ENCODE peak calls at places on chromosome 2, in five cellular contexts. V is K562, L is gastrocnemius medialis, J is pancreas, F is fibroblast of lung. A is an unnamed sample. For H3K36me3, the result is how much of the 10 kb centered on the place peaks cover.

GRCh38 chr2:151297882-151298281 is 8.4 kb upstream of the NMI start:
- DNase-seq in V (no peak), L (no peak), J (no peak), F (no peak), A (no peak)

GRCh38 chr2:126661702-126662465 is 5.9 kb downstream of the GYPC start:
- DNase-seq in V (no peak), L (no peak), J (no peak), F (no peak), A (no peak)

GRCh38 chr2:102848366-102848839 is 86.6 kb downstream of the TMEM182 start:
- DNase-seq in V (peak), L (peak), J (peak), F (peak), A (peak)

GRCh38 chr2:28134857-28135256 is 244.3 kb downstream of the BABAM2 start:
- DNase-seq in V (no peak), L (no peak), J (no peak), F (no peak), A (no peak)

GRCh38 chr2:110816404-110817365 is 84.3 kb downstream of the ACOXL start:
- DNase-seq in V (no peak), L (peak), J (no peak), F (no peak), A (no peak)

GRCh38 chr2:36356990-36357505 is 1.5 kb downstream of the CRIM1 start:
- DNase-seq in V (no peak), L (no peak), J (no peak), F (no peak), A (no peak)

GRCh38 chr2:212994976-212995375 is 156.4 kb downstream of the IKZF2 start:
- DNase-seq in V (no peak), L (no peak), J (no peak), F (peak), A (no peak)

GRCh38 chr2:224357098-224357901 is 44.6 kb downstream of the FAM124B start:
- DNase-seq in V (peak), L (no peak), J (no peak), F (peak), A (peak)

GRCh38 chr2:140526575-140526974 is 1604.2 kb downstream of the LRP1B start:
- DNase-seq in V (no peak), L (no peak), J (no peak), F (no peak), A (no peak)

GRCh38 chr2:189129971-189130370 is 49.6 kb downstream of the COL5A2 start:
- DNase-seq in V (no peak), L (no peak), J (no peak), F (peak), A (no peak)

GRCh38 chr2:199932312-199932855 is 21.3 kb downstream of the C2orf69 start:
- DNase-seq in V (no peak), L (no peak), J (no peak), F (peak), A (no peak)

GRCh38 chr2:64402876-64403275 is 51.1 kb upstream of the LGALSL start:
- DNase-seq in V (no peak), L (no peak), J (no peak), F (peak), A (no peak)

GRCh38 chr2:217218269-217219140 is 358.6 kb upstream of the TNP1 start:
- DNase-seq in V (peak), L (no peak), J (no peak), F (peak), A (no peak)

GRCh38 chr2:43279317-43279840 is 53.0 kb upstream of the ZFP36L2 start:
- DNase-seq in V (no peak), L (no peak), J (no peak), F (no peak), A (no peak)
- TF ChIP-seq CTCF in V (peak), L (no peak), J (no peak), F (no peak), A (no peak)

GRCh38 chr2:215605214-215605613 is 169.3 kb upstream of the FN1 start:
- DNase-seq in V (no peak), L (no peak), J (no peak), F (no peak), A (no peak)

GRCh38 chr2:215604631-215605030 is 168.8 kb upstream of the FN1 start:
- DNase-seq in V (no peak), L (no peak), J (no peak), F (no peak), A (no peak)

GRCh38 chr2:215607790-215608189 is 171.9 kb upstream of the FN1 start:
- DNase-seq in V (no peak), L (no peak), J (no peak), F (peak), A (no peak)

GRCh38 chr2:215603440-215603839 is 167.6 kb upstream of the FN1 start:
- DNase-seq in V (no peak), L (no peak), J (no peak), F (no peak), A (no peak)

DNA sequence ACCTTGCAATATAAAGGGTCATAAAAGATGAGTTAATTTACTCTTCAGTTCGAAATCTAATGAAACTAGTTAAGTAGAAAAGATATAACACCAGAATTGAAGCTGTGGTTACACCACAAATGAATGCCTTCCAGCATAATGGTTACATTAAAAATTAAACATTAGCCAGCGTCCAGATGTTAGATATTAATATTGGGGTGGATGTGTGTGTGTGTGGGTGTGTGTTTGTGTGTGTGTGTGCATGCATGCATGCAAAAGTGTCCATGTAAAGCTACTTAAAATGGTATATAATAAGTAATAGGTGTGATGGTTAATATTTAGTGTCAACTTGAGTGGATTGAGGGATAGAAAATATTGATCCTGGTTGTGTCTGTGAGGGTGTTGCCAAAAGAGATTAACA is 170.4 kb upstream of the FN1 start:
- DNase-seq in V (no peak), L (no peak), J (no peak), F (no peak), A (no peak)
- H3K36me3 ChIP-seq in V (under half), L (under half), J (under half), F (under half), A (under half)

DNA sequence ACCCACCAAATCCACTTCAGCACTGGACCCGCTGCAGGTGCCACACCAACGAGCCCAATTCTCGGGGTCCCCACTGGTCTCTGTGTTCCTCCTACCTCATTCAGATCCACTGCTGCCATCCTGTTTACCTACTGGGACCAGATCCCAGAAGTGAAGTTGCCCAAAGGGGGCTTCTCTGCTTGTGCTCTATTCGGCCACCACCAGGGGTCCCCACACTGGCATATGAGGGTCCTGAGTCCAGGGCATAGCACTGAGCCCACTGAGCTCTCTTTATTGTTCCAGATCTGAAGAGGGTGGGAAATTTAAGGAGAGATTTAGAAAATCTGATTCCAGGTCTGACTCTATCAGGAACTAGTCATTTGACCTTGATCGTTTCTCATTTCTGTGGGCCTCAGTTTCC is 2.4 kb downstream of the GPR45 start:
- DNase-seq in V (peak), L (no peak), J (no peak), F (no peak), A (peak)
- TF ChIP-seq CTCF in V (peak), L (no peak), J (no peak), F (no peak), A (peak)

GRCh38 chr2:2890246-2890645 is 487.4 kb downstream of the EIPR1 start:
- DNase-seq in V (no peak), L (no peak), J (no peak), F (no peak), A (no peak)
- H3K36me3 ChIP-seq in V (under half), L (under half), J (under half), F (under half), A (under half)

DNA sequence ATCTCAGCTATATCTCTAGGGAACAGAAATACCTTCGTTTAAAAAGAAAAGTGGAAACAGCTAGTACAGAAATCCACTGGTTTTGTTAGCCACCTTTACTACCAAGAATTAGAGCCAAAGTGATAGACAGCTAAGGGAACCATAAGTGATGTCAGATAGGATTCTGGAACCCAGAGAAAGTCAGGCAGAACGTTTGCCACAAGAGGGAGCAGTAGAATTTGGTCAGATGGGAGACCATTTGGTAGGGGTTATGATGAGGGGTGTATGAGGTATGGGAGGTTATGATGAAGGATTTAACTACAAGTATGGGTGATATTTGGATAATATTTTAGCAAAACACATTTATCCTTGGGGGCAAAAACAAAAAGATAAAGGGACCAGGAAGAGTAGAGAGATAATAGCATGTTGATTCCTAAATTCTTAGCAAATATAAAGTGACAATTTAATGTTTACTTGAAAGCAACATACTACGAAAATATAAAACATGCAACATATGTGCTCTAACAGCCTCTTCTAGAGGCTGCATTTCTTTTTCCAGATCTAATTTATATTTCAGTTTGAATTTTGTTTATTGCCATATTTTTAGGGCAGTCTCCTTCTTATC is 3.3 kb downstream of the SLC8A1 start:
- DNase-seq in V (no peak), L (no peak), J (no peak), F (peak), A (peak)
- TF ChIP-seq CTCF in V (no peak), L (no peak), J (no peak), F (peak), A (peak)

A was measured in Caco-2.